ENCODE peak calls at places on chromosomes 3 and 15, in nine cellular contexts. L is RWPE1, O is neural progenitor cell, W is cardiac fibroblast, C is GM10248, D is cardiac muscle cell, K is OCI-LY7, P is fibroblast of lung, S is adrenal gland. X is an unnamed sample.
A peak's percentile ranks its signal among the peaks of the same experiment; 100 is the strongest.

GRCh38 chr15:101613130-101614000 is 38.8 kb downstream of the TM2D3 start:
- DNase-seq in L (peak; percentile 26), O (no peak), W (peak; percentile 51), C (no peak), D (peak; percentile 51), K (no peak), P (peak; percentile 31), S (peak; percentile 70), X (no peak)

GRCh38 chr15:100194955-100195354 is 146.8 kb downstream of the ADAMTS17 start:
- DNase-seq in L (no peak), O (no peak), W (no peak), C (no peak), D (no peak), K (no peak), P (no peak), S (no peak), X (no peak)

GRCh38 chr3:188280627-188281026 is 126.7 kb downstream of the LPP start:
- DNase-seq in L (no peak), O (no peak), W (no peak), C (no peak), D (no peak), K (no peak), P (no peak), S (no peak), X (no peak)

GRCh38 chr15:67095834-67096366 is 30.5 kb downstream of the SMAD3 start:
- DNase-seq in L (no peak), O (no peak), W (no peak), C (no peak), D (no peak), K (no peak), P (no peak), S (no peak), X (no peak)

GRCh38 chr3:174329321-174329720 is 529.8 kb upstream of the NAALADL2 start:
- DNase-seq in L (no peak), O (no peak), W (peak; percentile 73), C (no peak), D (no peak), K (no peak), P (no peak), S (no peak), X (no peak)

GRCh38 chr3:144557515-144557914 is 585.9 kb downstream of the DIPK2A start:
- DNase-seq in L (peak; percentile 8), O (no peak), W (no peak), C (no peak), D (no peak), K (no peak), P (no peak), S (no peak), X (no peak)

GRCh38 chr3:107410606-107411005 is 33.4 kb downstream of the CCDC54 start:
- DNase-seq in L (no peak), O (no peak), W (no peak), C (no peak), D (no peak), K (no peak), P (no peak), S (no peak), X (no peak)

GRCh38 chr3:195078891-195079440 is 192.0 kb downstream of the XXYLT1 start:
- DNase-seq in L (no peak), O (no peak), W (no peak), C (no peak), D (no peak), K (no peak), P (no peak), S (no peak), X (no peak)

GRCh38 chr15:54149115-54149531 is 170.9 kb downstream of the UNC13C start:
- DNase-seq in L (no peak), O (no peak), W (peak; percentile 22), C (no peak), D (no peak), K (no peak), P (no peak), S (no peak), X (no peak)

GRCh38 chr3:51709675-51710074 is 2.8 kb downstream of the GRM2 start:
- DNase-seq in L (no peak), O (no peak), W (no peak), C (no peak), D (no peak), K (no peak), P (no peak), S (no peak), X (no peak)

GRCh38 chr3:51712511-51712931 is 5.7 kb downstream of the GRM2 start:
- DNase-seq in L (no peak), O (no peak), W (no peak), C (no peak), D (no peak), K (no peak), P (no peak), S (no peak), X (no peak)

GRCh38 chr3:51711352-51712019 is 4.6 kb downstream of the GRM2 start:
- DNase-seq in L (no peak), O (no peak), W (no peak), C (no peak), D (no peak), K (no peak), P (no peak), S (no peak), X (no peak)

GRCh38 chr3:51712020-51712385 is 5.1 kb downstream of the GRM2 start:
- DNase-seq in L (no peak), O (no peak), W (no peak), C (no peak), D (no peak), K (no peak), P (no peak), S (no peak), X (no peak)

DNA sequence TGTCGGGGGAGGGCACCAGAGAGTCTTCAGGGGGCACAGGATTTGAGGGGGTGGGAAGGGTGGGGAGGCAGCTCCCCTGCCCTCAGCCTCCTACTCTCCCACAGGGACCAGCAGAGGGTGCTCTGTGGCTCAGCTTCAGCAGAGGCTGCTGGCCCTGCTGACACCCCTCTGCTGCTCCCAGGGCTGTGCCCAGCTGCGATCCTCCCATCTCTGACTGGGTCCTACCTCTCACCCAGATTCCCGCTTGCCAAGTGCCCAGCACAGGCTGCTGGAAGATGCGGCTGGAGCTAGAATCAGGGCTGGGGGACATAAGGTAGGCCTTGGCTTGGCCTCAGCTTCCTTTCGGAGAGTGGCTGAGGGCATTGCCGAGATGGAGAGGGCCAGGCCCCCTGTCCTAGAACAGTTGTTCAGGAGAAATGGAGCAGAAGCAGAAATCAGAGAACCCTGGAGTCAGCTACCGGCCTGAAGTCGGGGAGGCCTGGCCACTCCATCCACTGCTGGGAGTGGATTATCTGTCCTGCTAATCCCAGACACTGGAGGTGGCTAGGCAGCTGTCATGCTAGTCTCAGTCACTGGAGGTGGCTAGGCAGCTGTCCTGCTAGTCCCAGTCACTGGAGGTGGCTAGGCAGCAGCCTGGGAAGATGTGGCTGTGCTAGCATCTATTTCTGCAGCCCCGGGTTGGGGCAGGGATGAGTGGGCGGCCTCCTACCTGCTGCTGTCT is 3.9 kb downstream of the GRM2 start:
- DNase-seq in L (no peak), O (peak; percentile 51), W (no peak), C (no peak), D (peak; percentile 29), K (peak; percentile 12), P (no peak), S (no peak), X (no peak)
- TF ChIP-seq CTCF in L (no peak), O (peak; percentile 47), W (peak; percentile 3), C (no peak), D (peak; percentile 13), K (no peak), P (no peak), S (no peak), X (no peak)

DNA sequence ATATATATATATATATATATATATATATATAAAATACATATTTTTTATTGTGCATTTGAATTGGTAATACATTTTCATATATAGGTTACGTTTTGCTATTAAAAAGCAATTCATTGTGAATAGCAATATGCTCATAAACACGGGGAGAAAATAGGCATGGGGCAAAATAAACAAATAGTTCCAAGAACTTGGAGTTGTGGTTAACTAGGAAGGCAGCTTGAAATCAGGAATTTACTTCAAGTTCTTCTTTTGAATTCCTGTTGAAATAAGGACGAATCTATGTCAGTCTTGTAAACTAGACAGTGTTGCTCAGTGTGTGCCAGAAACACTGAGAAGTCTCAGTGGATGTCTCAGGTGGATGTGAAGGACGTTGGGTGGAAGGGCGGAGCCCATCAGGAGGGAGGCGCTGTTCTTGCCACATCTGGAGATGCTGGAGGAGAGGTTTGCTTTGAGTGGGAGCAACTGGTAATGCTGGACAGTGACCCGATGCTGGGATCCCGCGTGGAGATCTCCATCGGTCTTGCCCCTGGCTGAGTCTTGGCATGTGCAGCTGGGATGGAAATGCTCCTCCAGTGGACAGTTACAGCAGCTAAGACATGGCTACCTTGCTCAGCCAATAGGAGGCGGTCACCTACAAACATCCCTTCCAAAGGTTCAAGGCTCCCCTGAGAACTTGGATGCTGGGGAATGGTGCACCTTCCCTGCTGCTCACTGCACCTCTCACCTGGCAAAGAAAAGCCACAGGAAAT is 2.5 kb downstream of the IL16 start:
- DNase-seq in L (no peak), O (no peak), W (no peak), C (no peak), D (no peak), K (no peak), P (no peak), S (no peak), X (no peak)
- TF ChIP-seq CTCF in L (no peak), O (no peak), W (no peak), C (no peak), D (no peak), K (no peak), P (no peak), S (no peak), X (no peak)

GRCh38 chr3:126885425-126885824 is 97.5 kb upstream of the PLXNA1 start:
- DNase-seq in L (no peak), O (no peak), W (no peak), C (no peak), D (no peak), K (no peak), P (no peak), S (no peak), X (no peak)
- TF ChIP-seq CTCF in L (no peak), O (no peak), W (no peak), C (no peak), D (no peak), K (no peak), P (no peak), S (no peak), X (no peak)

GRCh38 chr3:39100500-39100886 is 6.9 kb downstream of the GORASP1 start:
- DNase-seq in L (no peak), O (no peak), W (no peak), C (no peak), D (no peak), K (no peak), P (no peak), S (no peak), X (no peak)

GRCh38 chr3:39102504-39103323 is 4.7 kb downstream of the GORASP1 start:
- DNase-seq in L (no peak), O (no peak), W (no peak), C (no peak), D (no peak), K (no peak), P (no peak), S (no peak), X (no peak)

GRCh38 chr3:39099242-39099641 is 8.2 kb downstream of the GORASP1 start:
- DNase-seq in L (no peak), O (no peak), W (no peak), C (no peak), D (no peak), K (no peak), P (no peak), S (no peak), X (no peak)

GRCh38 chr3:39099738-39100499 is 7.5 kb downstream of the GORASP1 start:
- DNase-seq in L (no peak), O (no peak), W (no peak), C (no peak), D (no peak), K (no peak), P (no peak), S (no peak), X (no peak)

GRCh38 chr3:39101022-39101689 is 6.3 kb downstream of the GORASP1 start:
- DNase-seq in L (peak; percentile 62), O (peak; percentile 68), W (peak; percentile 57), C (peak; percentile 79), D (peak; percentile 35), K (peak; percentile 71), P (peak; percentile 37), S (peak; percentile 35), X (no peak)
- TF ChIP-seq CTCF in L (peak; percentile 53), O (peak; percentile 69), W (peak; percentile 71), C (peak; percentile 74), D (peak; percentile 69), K (peak; percentile 89), P (peak; percentile 58), S (peak; percentile 44), X (peak; percentile 59)

X was measured in natural killer cell.